ENCODE peak calls at places on chromosomes 3 and 15, in six cellular contexts. W is Peyer's patch; L is fibroblast of mammary gland; U is CD4-positive, alpha-beta memory T cell; H is GM23248; O is HFF-Myc. T is an unnamed sample.

GRCh38 chr15:98684995-98685525 is 36.7 kb downstream of the IGF1R start:
- DNase-seq in L (no peak), W (no peak), H (peak), O (no peak), U (no peak), T (no peak)

GRCh38 chr3:197613187-197613586 is 57.4 kb upstream of the BDH1 start:
- DNase-seq in H (no peak), O (no peak), W (no peak), U (peak), L (no peak), T (peak)

GRCh38 chr3:13092621-13093339 is 19.6 kb upstream of the IQSEC1 start:
- DNase-seq in O (no peak), L (no peak), U (no peak), H (no peak), W (no peak), T (no peak)

GRCh38 chr15:75751901-75752300 is 39.3 kb upstream of the CSPG4 start:
- DNase-seq in L (no peak), W (no peak), H (no peak), U (no peak), O (no peak), T (no peak)

GRCh38 chr3:47404955-47405790 is 24.4 kb downstream of the PTPN23 start:
- DNase-seq in O (no peak), U (no peak), W (no peak), H (peak), L (peak), T (no peak)

GRCh38 chr3:179666436-179667035 is 13.7 kb downstream of the USP13 start:
- DNase-seq in L (no peak), U (no peak), H (peak), O (no peak), W (no peak), T (no peak)

GRCh38 chr3:152104847-152105415 is 163.8 kb upstream of the MBNL1 start:
- DNase-seq in L (no peak), W (no peak), O (no peak), H (no peak), U (no peak), T (no peak)

GRCh38 chr3:179036626-179037300 is 34.8 kb downstream of the ZMAT3 start:
- DNase-seq in U (no peak), O (no peak), W (no peak), L (no peak), H (peak), T (no peak)

GRCh38 chr3:113276581-113277080 is 65.3 kb downstream of the BOC start:
- DNase-seq in W (no peak), H (no peak), U (no peak), L (no peak), O (no peak), T (no peak)

GRCh38 chr15:89457086-89457485 is 39.3 kb downstream of the RHCG start:
- DNase-seq in L (peak), O (no peak), H (peak), U (no peak), W (no peak), T (peak)

GRCh38 chr3:15319575-15319974 is 12.8 kb downstream of the SH3BP5 start:
- DNase-seq in U (no peak), L (peak), H (peak), O (no peak), W (no peak), T (no peak)

GRCh38 chr3:13452490-13453335 is 27.4 kb upstream of the HDAC11 start:
- DNase-seq in U (peak), W (peak), L (peak), H (peak), O (no peak), T (peak)

GRCh38 chr3:78846688-78847087 is 921.1 kb downstream of the ROBO1 start:
- DNase-seq in L (peak), H (peak), O (peak), U (no peak), W (no peak), T (no peak)

GRCh38 chr3:13189639-13190375 is 116.6 kb upstream of the IQSEC1 start:
- DNase-seq in U (peak), L (peak), O (peak), H (peak), W (peak), T (no peak)

GRCh38 chr3:105965384-105965783 is 96.6 kb upstream of the CBLB start:
- DNase-seq in L (peak), O (no peak), U (no peak), W (no peak), H (peak), T (no peak)

GRCh38 chr3:49867871-49868321 is 1.8 kb downstream of the CAMKV start:
- DNase-seq in O (peak), U (no peak), W (no peak), H (peak), L (peak), T (peak)

GRCh38 chr3:39138804-39139415 is 14.5 kb downstream of the CSRNP1 start:
- DNase-seq in O (no peak), H (peak), U (no peak), W (no peak), L (no peak), T (no peak)

GRCh38 chr15:40252438-40253178 is 13.7 kb downstream of the PAK6 start:
- DNase-seq in U (no peak), W (peak), H (peak), O (no peak), L (no peak), T (no peak)

GRCh38 chr15:56356616-56357015 is 8.6 kb upstream of the TEX9 start:
- DNase-seq in H (peak), U (no peak), L (peak), W (no peak), O (no peak), T (no peak)

GRCh38 chr3:106345353-106346027 is 476.7 kb upstream of the CBLB start:
- DNase-seq in H (peak), L (peak), O (peak), U (no peak), W (no peak), T (no peak)

GRCh38 chr3:155101398-155101797 is 21.3 kb downstream of the MME start:
- DNase-seq in L (peak), U (no peak), O (peak), W (no peak), H (no peak), T (no peak)

GRCh38 chr15:99412626-99413025 is 153.2 kb upstream of the MEF2A start:
- DNase-seq in U (no peak), L (no peak), W (no peak), H (no peak), O (no peak), T (no peak)

GRCh38 chr15:31004220-31004733 is 12.8 kb upstream of the MTMR10 start:
- DNase-seq in O (no peak), H (no peak), L (no peak), U (no peak), W (no peak), T (no peak)

GRCh38 chr15:67397139-67397538 is 123.8 kb upstream of the C15orf61 start:
- DNase-seq in L (no peak), U (no peak), W (no peak), H (no peak), O (no peak), T (no peak)

GRCh38 chr3:52536112-52536368 is 365 bp upstream of the UQCC5 start:
- DNase-seq in L (no peak), W (no peak), O (no peak), U (no peak), H (no peak), T (no peak)
- H3K4me3 ChIP-seq in L (peak), W (peak), O (no peak), U (peak), H (peak), T (peak)

GRCh38 chr15:100901296-100901695 is 17.9 kb upstream of the LRRK1 start:
- DNase-seq in L (no peak), O (no peak), H (no peak), W (no peak), U (no peak), T (no peak)
- H3K4me3 ChIP-seq in L (no peak), O (no peak), H (no peak), W (no peak), U (no peak), T (no peak)

GRCh38 chr15:49423021-49423420 is at the start of gene FGF7:
- DNase-seq in W (no peak), U (no peak), H (peak), L (peak), O (no peak), T (no peak)
- H3K4me3 ChIP-seq in W (peak), U (no peak), H (peak), L (peak), O (peak), T (peak)

GRCh38 chr3:27945229-27945628 is 223.1 kb upstream of the EOMES start:
- DNase-seq in L (no peak), H (no peak), O (no peak), U (no peak), W (no peak), T (no peak)
- H3K4me3 ChIP-seq in L (no peak), H (no peak), O (no peak), U (no peak), W (no peak), T (no peak)